ENCODE peak calls at places on chromosomes 2 and 18, in nine cellular contexts. Y, D, G, U, Q, L, I, N and A are unnamed samples.

GRCh38 chr2:1893856-1894255 is 149.5 kb upstream of the PXDN start:
- DNase-seq in Y (no peak), D (no peak), G (no peak), U (no peak), Q (no peak), L (no peak), I (no peak), N (no peak), A (no peak)

GRCh38 chr2:32946314-32947075 is at the start of gene LTBP1:
- DNase-seq in Y (peak), D (peak), G (peak), U (peak), Q (no peak), L (peak), I (no peak), N (peak), A (peak)

GRCh38 chr2:31384771-31385276 is 29.7 kb downstream of the XDH start:
- DNase-seq in Y (no peak), D (no peak), G (no peak), U (peak), Q (no peak), L (peak), I (no peak), N (no peak), A (peak)

GRCh38 chr2:19664651-19665050 is 237.1 kb downstream of the TTC32 start:
- DNase-seq in Y (no peak), D (no peak), G (no peak), U (no peak), Q (no peak), L (no peak), I (no peak), N (no peak), A (no peak)

GRCh38 chr2:105798595-105798994 is 53.9 kb downstream of the NCK2 start:
- DNase-seq in Y (no peak), D (peak), G (no peak), U (no peak), Q (no peak), L (no peak), I (no peak), N (no peak), A (no peak)

GRCh38 chr2:130756721-130757195 is 1.4 kb downstream of the AMER3 start:
- DNase-seq in Y (no peak), D (no peak), G (no peak), U (no peak), Q (no peak), L (no peak), I (no peak), N (no peak), A (no peak)

GRCh38 chr2:230842473-230842872 is 22.3 kb upstream of the ITM2C start:
- DNase-seq in Y (no peak), D (no peak), G (no peak), U (no peak), Q (no peak), L (no peak), I (no peak), N (no peak), A (no peak)

GRCh38 chr2:30583204-30583749 is 136.2 kb downstream of the LCLAT1 start:
- DNase-seq in Y (no peak), D (no peak), G (no peak), U (no peak), Q (no peak), L (no peak), I (no peak), N (no peak), A (no peak)

GRCh38 chr18:56748698-56749268 is 97.6 kb downstream of the WDR7 start:
- DNase-seq in Y (no peak), D (no peak), G (peak), U (no peak), Q (no peak), L (peak), I (no peak), N (no peak), A (peak)

GRCh38 chr18:49161627-49162026 is 210.9 kb upstream of the SMAD7 start:
- DNase-seq in Y (no peak), D (no peak), G (no peak), U (no peak), Q (no peak), L (peak), I (no peak), N (no peak), A (no peak)

GRCh38 chr2:66032376-66032775 is 402.5 kb upstream of the MEIS1 start:
- DNase-seq in Y (no peak), D (no peak), G (no peak), U (no peak), Q (no peak), L (no peak), I (no peak), N (no peak), A (no peak)

GRCh38 chr2:19070866-19071265 is 287.6 kb downstream of the OSR1 start:
- DNase-seq in Y (no peak), D (no peak), G (no peak), U (no peak), Q (no peak), L (no peak), I (no peak), N (no peak), A (no peak)

GRCh38 chr2:9398881-9399805 is 24.2 kb downstream of the ITGB1BP1 start:
- DNase-seq in Y (no peak), D (no peak), G (no peak), U (no peak), Q (no peak), L (no peak), I (no peak), N (no peak), A (no peak)

GRCh38 chr2:121776361-121776760 is 20.9 kb downstream of the TSN start:
- DNase-seq in Y (no peak), D (no peak), G (no peak), U (no peak), Q (no peak), L (no peak), I (no peak), N (no peak), A (no peak)

GRCh38 chr2:186575302-186575701 is 14.6 kb upstream of the ITGAV start:
- DNase-seq in Y (peak), D (no peak), G (no peak), U (peak), Q (no peak), L (peak), I (no peak), N (no peak), A (peak)

GRCh38 chr2:25177369-25177641 is 8.9 kb upstream of the POMC start:
- DNase-seq in Y (no peak), D (no peak), G (no peak), U (no peak), Q (no peak), L (no peak), I (no peak), N (no peak), A (no peak)

GRCh38 chr2:29462293-29462692 is 347.1 kb downstream of the CLIP4 start:
- DNase-seq in Y (no peak), D (no peak), G (no peak), U (no peak), Q (no peak), L (peak), I (no peak), N (no peak), A (peak)